ENCODE peak calls at places on chromosome 10, in six cellular contexts. P, E, O, X, Z and S are unnamed samples.

GRCh38 chr10:30063098-30063497 is 3.7 kb upstream of the JCAD start:
- DNase-seq in X (no peak), Z (no peak), E (no peak), P (no peak), O (no peak), S (no peak)

GRCh38 chr10:91975438-91975837 is 51.9 kb downstream of the BTAF1 start:
- DNase-seq in X (no peak), E (no peak), P (no peak), O (no peak), Z (no peak), S (no peak)

GRCh38 chr10:126160571-126160970 is 227.7 kb downstream of the ADAM12 start:
- DNase-seq in X (no peak), O (no peak), Z (no peak), E (no peak), P (no peak), S (no peak)

GRCh38 chr10:30284860-30285594 is 64.1 kb downstream of the MTPAP start:
- DNase-seq in O (no peak), X (no peak), P (no peak), E (no peak), Z (no peak), S (no peak)

GRCh38 chr10:103479135-103479534 is at the start of gene CALHM3:
- DNase-seq in P (peak; percentile 45), E (no peak), O (peak; percentile 16), Z (no peak), X (peak; percentile 38), S (no peak)

GRCh38 chr10:84008878-84009277 is 130.4 kb upstream of the GHITM start:
- DNase-seq in E (peak; percentile 41), Z (no peak), O (peak; percentile 72), P (peak; percentile 21), X (no peak), S (no peak)

GRCh38 chr10:5559642-5560141 is 34.9 kb downstream of the CALML3 start:
- DNase-seq in O (no peak), P (no peak), E (no peak), X (peak; percentile 5), Z (no peak), S (no peak)

GRCh38 chr10:10477859-10478258 is 539.8 kb upstream of the CELF2 start:
- DNase-seq in X (no peak), Z (no peak), O (no peak), P (no peak), E (no peak), S (no peak)

GRCh38 chr10:1157615-1157933 is 101.4 kb downstream of the WDR37 start:
- DNase-seq in Z (peak; percentile 33), O (no peak), E (no peak), X (peak; percentile 2), P (no peak), S (no peak)

GRCh38 chr10:34183397-34183796 is 631.7 kb downstream of the PARD3 start:
- DNase-seq in E (no peak), Z (no peak), P (no peak), X (no peak), O (no peak), S (no peak)

GRCh38 chr10:72953687-72954086 is 919 bp downstream of the PLA2G12B start:
- DNase-seq in Z (no peak), P (no peak), O (no peak), E (no peak), X (no peak), S (no peak)

GRCh38 chr10:58651040-58651439 is 138.4 kb downstream of the BICC1 start:
- DNase-seq in P (no peak), X (no peak), Z (no peak), O (no peak), E (no peak), S (no peak)

GRCh38 chr10:21202766-21203457 is 305.8 kb upstream of the NEBL start:
- DNase-seq in O (no peak), Z (no peak), X (no peak), P (no peak), E (no peak), S (no peak)

GRCh38 chr10:51090190-51090589 is 15.9 kb downstream of the PRKG1 start:
- DNase-seq in P (no peak), X (no peak), Z (no peak), O (no peak), E (no peak), S (no peak)

GRCh38 chr10:71312840-71313789 is 5.9 kb upstream of the SLC29A3 start:
- DNase-seq in P (no peak), O (peak; percentile 31), Z (no peak), X (no peak), E (peak; percentile 53), S (peak; percentile 56)

GRCh38 chr10:5557799-5558771 is 33.3 kb downstream of the CALML3 start:
- DNase-seq in E (no peak), Z (peak; percentile 70), P (no peak), X (peak; percentile 23), O (no peak), S (no peak)

GRCh38 chr10:34186013-34186412 is 629.1 kb downstream of the PARD3 start:
- DNase-seq in O (no peak), Z (no peak), X (no peak), P (no peak), E (no peak), S (no peak)

GRCh38 chr10:6348091-6348862 is 145.5 kb downstream of the PFKFB3 start:
- DNase-seq in Z (peak; percentile 92), E (peak; percentile 56), O (no peak), P (no peak), X (peak; percentile 51), S (peak; percentile 22)

GRCh38 chr10:6343321-6344010 is 140.7 kb downstream of the PFKFB3 start:
- DNase-seq in X (no peak), P (no peak), O (no peak), Z (no peak), E (no peak), S (no peak)

GRCh38 chr10:114045071-114045737 is 1.5 kb downstream of the ADRB1 start:
- DNase-seq in E (peak; percentile 23), X (peak; percentile 51), P (no peak), Z (peak; percentile 89), O (no peak), S (peak; percentile 41)

GRCh38 chr10:74117738-74118137 is 32.9 kb downstream of the AP3M1 start:
- DNase-seq in P (no peak), Z (no peak), O (no peak), X (no peak), E (no peak), S (no peak)

GRCh38 chr10:71279590-71280170 is 39.4 kb upstream of the SLC29A3 start:
- DNase-seq in P (no peak), E (no peak), O (no peak), Z (no peak), X (no peak), S (no peak)

GRCh38 chr10:22603581-22603980 is 110.8 kb downstream of the PIP4K2A start:
- DNase-seq in P (no peak), O (no peak), X (no peak), Z (no peak), E (no peak), S (no peak)

GRCh38 chr10:26211781-26212444 is 4.7 kb upstream of the GAD2 start:
- DNase-seq in P (no peak), E (no peak), X (no peak), O (no peak), Z (no peak), S (no peak)
- TF ChIP-seq POLR2AphosphoS5 in P (no peak), E (no peak), X (no peak), O (no peak), Z (no peak), S (no peak)

GRCh38 chr10:106625761-106626160 is 538.7 kb downstream of the SORCS1 start:
- DNase-seq in X (no peak), E (no peak), P (no peak), Z (no peak), O (no peak), S (no peak)

GRCh38 chr10:106626371-106626770 is 538.1 kb downstream of the SORCS1 start:
- DNase-seq in P (no peak), E (no peak), O (no peak), X (no peak), Z (no peak), S (no peak)
- H3K36me3 ChIP-seq in P (no peaks in the 10 kb centered on the region), E (no peaks in the 10 kb centered on the region), O (no peaks in the 10 kb centered on the region), X (no peaks in the 10 kb centered on the region), Z (no peaks in the 10 kb centered on the region), S (no peaks in the 10 kb centered on the region)

GRCh38 chr10:86756511-86757109 is at the start of gene BMPR1A:
- DNase-seq in P (no peak), O (peak; percentile 90), Z (no peak), E (no peak), X (peak; percentile 91), S (peak; percentile 89)

GRCh38 chr10:86757110-86757790 is 831 bp downstream of the BMPR1A start:
- DNase-seq in Z (peak; percentile 83), P (peak; percentile 29), O (peak; percentile 46), E (peak; percentile 46), X (peak; percentile 31), S (peak; percentile 26)

GRCh38 chr10:86753638-86754434 is 2.6 kb upstream of the BMPR1A start:
- DNase-seq in O (peak; percentile 72), Z (no peak), E (no peak), P (no peak), X (no peak), S (peak; percentile 36)

GRCh38 chr10:86755454-86755739 is 1.0 kb upstream of the BMPR1A start:
- DNase-seq in X (no peak), E (no peak), Z (no peak), P (no peak), O (no peak), S (no peak)

GRCh38 chr10:86755740-86756510 is 494 bp upstream of the BMPR1A start:
- DNase-seq in P (peak; percentile 59), Z (peak; percentile 94), O (peak; percentile 90), X (peak; percentile 90), E (peak; percentile 93), S (peak; percentile 61)
- TF ChIP-seq POLR2AphosphoS5 in P (peak; percentile 73), Z (no peak), O (peak; percentile 43), X (peak; percentile 84), E (peak; percentile 53), S (no peak)

GRCh38 chr10:110572862-110573261 is 5.4 kb downstream of the SMC3 start:
- DNase-seq in P (no peak), Z (no peak), E (no peak), O (no peak), X (no peak), S (no peak)

GRCh38 chr10:110568055-110568735 is 700 bp downstream of the SMC3 start:
- DNase-seq in X (peak; percentile 46), O (peak; percentile 58), P (no peak), E (peak; percentile 39), Z (peak; percentile 94), S (peak; percentile 25)

GRCh38 chr10:110569736-110570135 is 2.2 kb downstream of the SMC3 start:
- DNase-seq in E (no peak), P (no peak), Z (no peak), O (no peak), X (no peak), S (no peak)

GRCh38 chr10:110569120-110569519 is 1.6 kb downstream of the SMC3 start:
- DNase-seq in E (no peak), X (no peak), O (no peak), Z (peak; percentile 20), P (no peak), S (no peak)

DNA sequence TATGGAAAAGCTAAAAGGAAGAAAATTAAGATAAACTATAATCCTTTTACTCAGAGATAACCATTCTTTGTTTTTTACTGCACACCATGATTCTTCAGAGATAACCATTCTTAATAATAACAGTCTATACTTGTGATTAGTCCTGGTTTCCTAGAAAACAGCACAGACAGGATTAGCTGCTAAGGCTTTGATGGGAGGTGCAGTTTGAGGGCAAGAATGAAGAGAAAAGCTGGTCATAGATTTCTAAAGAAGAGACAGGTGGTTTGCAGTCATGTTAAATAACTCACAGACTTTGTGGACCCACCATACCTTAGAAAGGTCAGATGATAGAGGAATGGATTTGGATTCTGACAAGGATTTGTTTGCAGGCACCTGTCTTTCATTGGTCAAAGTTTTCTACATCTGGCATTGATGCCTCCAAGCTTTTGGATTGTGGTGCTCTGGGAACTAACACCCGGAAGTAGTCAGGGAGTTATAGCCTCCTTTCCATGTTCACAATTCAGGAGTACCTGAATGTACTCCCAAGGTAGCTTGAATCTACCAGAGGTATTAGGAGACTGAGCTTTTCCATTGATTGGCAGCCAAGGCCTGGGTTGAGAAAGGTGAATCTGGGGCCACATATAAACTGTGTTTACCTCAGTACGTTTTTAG is 3.7 kb downstream of the SMC3 start:
- DNase-seq in O (no peak), P (no peak), Z (no peak), X (no peak), E (no peak), S (no peak)
- H3K36me3 ChIP-seq in O (peaks cover 55% of the 10 kb centered on the region), P (peaks cover 25% of the 10 kb centered on the region), Z (no peaks in the 10 kb centered on the region), X (peaks cover 9% of the 10 kb centered on the region), E (no peaks in the 10 kb centered on the region), S (no peaks in the 10 kb centered on the region)